ENCODE peak calls at places on chromosomes 16 and 17, in ten cellular contexts. I is endothelial cell, D is posterior cingulate gyrus, U is GM12864, Z is fibroblast of pulmonary artery, M is HFFc6, Q is adipocyte, N is nephron progenitor cell, W is head of caudate nucleus, P is SW480. T is an unnamed sample.

GRCh38 chr16:53429221-53429943 is 4.9 kb upstream of the RBL2 start:
- DNase-seq in D (no peak), U (no peak), Z (peak), W (no peak), Q (peak), P (no peak), M (peak), I (no peak), N (no peak), T (peak)

GRCh38 chr17:73718362-73718761 is 74.1 kb upstream of the SDK2 start:
- DNase-seq in M (no peak), Z (no peak), W (no peak), U (no peak), Q (no peak), I (no peak), N (no peak), D (no peak), P (no peak), T (no peak)

GRCh38 chr17:27233059-27233458 is 60.9 kb upstream of the WSB1 start:
- DNase-seq in U (no peak), Q (no peak), W (no peak), N (no peak), D (no peak), P (no peak), Z (no peak), I (no peak), M (no peak), T (no peak)

GRCh38 chr17:3005696-3006095 is 57.7 kb downstream of the OR1D5 start:
- DNase-seq in D (no peak), W (no peak), M (no peak), P (no peak), Z (no peak), I (no peak), N (no peak), Q (no peak), U (no peak), T (no peak)

GRCh38 chr17:4184811-4185210 is 41.8 kb downstream of the CYB5D2 start:
- DNase-seq in U (no peak), W (no peak), D (no peak), Z (no peak), Q (no peak), P (no peak), M (no peak), I (no peak), N (no peak), T (no peak)

GRCh38 chr16:27237229-27238015 is 31.1 kb downstream of the NSMCE1 start:
- DNase-seq in N (no peak), Q (no peak), M (no peak), Z (no peak), U (no peak), D (no peak), W (peak), P (no peak), I (peak), T (no peak)

GRCh38 chr17:15507896-15508295 is 40.5 kb upstream of the CDRT4 start:
- DNase-seq in P (no peak), I (no peak), N (no peak), U (no peak), M (no peak), W (no peak), D (no peak), Z (no peak), Q (no peak), T (peak)

GRCh38 chr17:7356779-7357178 is 1.8 kb downstream of the TMEM95 start:
- DNase-seq in W (peak), Q (no peak), D (no peak), U (no peak), I (no peak), N (no peak), P (no peak), Z (no peak), M (no peak), T (no peak)

GRCh38 chr16:50974438-50975036 is 176.5 kb downstream of the SALL1 start:
- DNase-seq in D (no peak), N (no peak), Q (no peak), I (no peak), Z (no peak), M (no peak), U (no peak), W (no peak), P (no peak), T (no peak)

GRCh38 chr17:16085066-16085699 is 85.6 kb downstream of the TTC19 start:
- DNase-seq in W (no peak), Q (peak), I (no peak), M (peak), P (no peak), U (no peak), N (no peak), D (no peak), Z (peak), T (peak)

GRCh38 chr16:80158766-80159165 is 382.0 kb upstream of the DYNLRB2 start:
- DNase-seq in N (no peak), W (no peak), M (peak), Z (peak), P (no peak), D (no peak), U (no peak), Q (peak), I (no peak), T (peak)

GRCh38 chr16:23949630-23950290 is 114.0 kb downstream of the PRKCB start:
- DNase-seq in I (no peak), W (no peak), Z (no peak), P (no peak), Q (no peak), D (no peak), U (peak), N (no peak), M (no peak), T (no peak)

GRCh38 chr17:63446218-63446980 is at the start of gene CYB561:
- DNase-seq in W (no peak), N (peak), P (peak), Z (peak), M (no peak), U (no peak), Q (peak), I (peak), D (no peak), T (peak)

GRCh38 chr16:83953796-83954576 is 946 bp downstream of the OSGIN1 start:
- DNase-seq in Z (peak), Q (peak), U (peak), D (no peak), W (no peak), N (no peak), M (peak), I (no peak), P (peak), T (peak)

GRCh38 chr17:28928061-28928460 is 23.3 kb downstream of the PHF12 start:
- DNase-seq in D (no peak), P (peak), U (no peak), Z (no peak), W (no peak), N (no peak), Q (no peak), M (no peak), I (no peak), T (peak)

GRCh38 chr17:21452377-21453143 is 76.4 kb downstream of the KCNJ12 start:
- DNase-seq in D (no peak), P (no peak), Z (peak), Q (peak), N (peak), W (peak), M (peak), U (no peak), I (peak), T (peak)

GRCh38 chr17:41298458-41299135 is 4.1 kb downstream of the KRTAP29-1 start:
- DNase-seq in W (no peak), N (no peak), Z (no peak), M (no peak), U (no peak), P (no peak), Q (no peak), I (no peak), D (no peak), T (no peak)

GRCh38 chr16:30095166-30096078 is 591 bp downstream of the YPEL3 start:
- DNase-seq in N (no peak), M (no peak), Q (no peak), D (no peak), Z (no peak), U (no peak), I (no peak), P (no peak), W (no peak), T (no peak)

GRCh38 chr16:86710602-86710950 is 132.2 kb downstream of the FOXL1 start:
- DNase-seq in M (no peak), Z (no peak), W (no peak), P (no peak), D (no peak), Q (no peak), U (no peak), I (no peak), N (no peak), T (no peak)

GRCh38 chr17:32755045-32755805 is 121.7 kb downstream of the MYO1D start:
- DNase-seq in U (peak), N (no peak), I (no peak), P (peak), M (peak), Q (peak), W (no peak), Z (peak), D (no peak), T (peak)

GRCh38 chr16:20976568-20976967 is 76.0 kb downstream of the LYRM1 start:
- DNase-seq in P (no peak), W (no peak), M (no peak), N (no peak), I (no peak), Q (no peak), U (no peak), Z (no peak), D (no peak), T (no peak)

GRCh38 chr16:58515125-58515870 is at the start of gene SETD6:
- DNase-seq in N (peak), U (peak), M (peak), W (peak), Z (peak), D (peak), P (peak), I (peak), Q (peak), T (peak)

GRCh38 chr17:73482251-73482661 is 162.0 kb downstream of the SDK2 start:
- DNase-seq in D (no peak), W (no peak), M (no peak), U (no peak), P (no peak), Z (no peak), Q (no peak), N (no peak), I (no peak), T (no peak)

T was measured in IMR-90.